ENCODE peak calls at places on chromosomes 16 and 17, in six cellular contexts. H is PC-3, B is neural progenitor cell, K is GM23338, X is MM.1S, V is PC-9. G is an unnamed sample.
A peak's percentile ranks its signal among the peaks of the same experiment; 100 is the strongest.

GRCh38 chr16:4323845-4324478 is 8.1 kb downstream of the GLIS2 start:
- DNase-seq in H (no peak), B (peak; percentile 74), K (peak; percentile 87), X (no peak), V (no peak), G (peak; percentile 70)

GRCh38 chr17:83053021-83053778 is 26.2 kb upstream of the METRNL start:
- DNase-seq in H (no peak), B (peak; percentile 24), K (no peak), X (no peak), V (no peak), G (peak; percentile 56)

GRCh38 chr16:52569296-52569695 is 22.4 kb upstream of the TOX3 start:
- DNase-seq in H (no peak), B (no peak), K (no peak), X (no peak), V (no peak), G (no peak)

GRCh38 chr17:49210158-49211029 is at the start of the genes ABI3 and GNGT2:
- DNase-seq in H (no peak), B (no peak), K (peak; percentile 59), X (no peak), V (no peak), G (no peak)

GRCh38 chr17:9023389-9024210 is 2.3 kb downstream of the NTN1 start:
- DNase-seq in H (no peak), B (peak; percentile 31), K (peak; percentile 51), X (no peak), V (no peak), G (peak; percentile 13)

GRCh38 chr17:71632328-71632727 is 488.5 kb upstream of the SOX9 start:
- DNase-seq in H (peak; percentile 94), B (no peak), K (no peak), X (no peak), V (peak; percentile 34), G (peak; percentile 58)

GRCh38 chr16:1014221-1014620 is 32.7 kb downstream of the SOX8 start:
- DNase-seq in H (no peak), B (no peak), K (no peak), X (no peak), V (no peak), G (no peak)

GRCh38 chr17:28896884-28897768 is at the start of gene FLOT2:
- DNase-seq in H (peak; percentile 21), B (peak; percentile 90), K (peak; percentile 88), X (peak; percentile 59), V (peak; percentile 58), G (peak; percentile 76)

GRCh38 chr16:17070882-17071592 is 399.7 kb downstream of the XYLT1 start:
- DNase-seq in H (no peak), B (peak; percentile 57), K (peak; percentile 79), X (peak; percentile 93), V (no peak), G (peak; percentile 33)

GRCh38 chr17:10125761-10126553 is 72.4 kb downstream of the GAS7 start:
- DNase-seq in H (no peak), B (peak; percentile 36), K (no peak), X (no peak), V (no peak), G (peak; percentile 54)

GRCh38 chr16:24930440-24930839 is 84.7 kb downstream of the SLC5A11 start:
- DNase-seq in H (no peak), B (no peak), K (no peak), X (no peak), V (no peak), G (no peak)

GRCh38 chr17:47732399-47733046 is 513 bp upstream of the TBX21 start:
- DNase-seq in H (no peak), B (no peak), K (peak; percentile 23), X (no peak), V (no peak), G (no peak)

GRCh38 chr17:40060887-40061480 is 1.8 kb upstream of the THRA start:
- DNase-seq in H (no peak), B (no peak), K (no peak), X (no peak), V (no peak), G (no peak)

GRCh38 chr16:23027386-23027785 is 121.9 kb downstream of the USP31 start:
- DNase-seq in H (no peak), B (no peak), K (no peak), X (no peak), V (no peak), G (no peak)

GRCh38 chr17:66858182-66859083 is 23.5 kb downstream of the CACNG5 start:
- DNase-seq in H (no peak), B (no peak), K (no peak), X (no peak), V (no peak), G (no peak)

GRCh38 chr17:15266325-15266950 is 1.3 kb upstream of the PMP22 start:
- DNase-seq in H (no peak), B (no peak), K (no peak), X (no peak), V (no peak), G (no peak)

GRCh38 chr16:57186630-57187507 is 740 bp downstream of the RSPRY1 start:
- DNase-seq in H (peak; percentile 16), B (peak; percentile 50), K (peak; percentile 39), X (peak; percentile 14), V (peak; percentile 18), G (peak; percentile 74)

GRCh38 chr17:65009848-65010247 is 46.7 kb downstream of the GNA13 start:
- DNase-seq in H (no peak), B (no peak), K (no peak), X (no peak), V (no peak), G (no peak)

GRCh38 chr17:65013613-65014391 is 42.7 kb downstream of the GNA13 start:
- DNase-seq in H (peak; percentile 85), B (no peak), K (no peak), X (no peak), V (peak; percentile 43), G (peak; percentile 94)

GRCh38 chr17:65011047-65011446 is 45.5 kb downstream of the GNA13 start:
- DNase-seq in H (no peak), B (no peak), K (no peak), X (no peak), V (no peak), G (no peak)

GRCh38 chr17:65005858-65006257 is 50.7 kb downstream of the GNA13 start:
- DNase-seq in H (no peak), B (no peak), K (no peak), X (no peak), V (no peak), G (no peak)

DNA sequence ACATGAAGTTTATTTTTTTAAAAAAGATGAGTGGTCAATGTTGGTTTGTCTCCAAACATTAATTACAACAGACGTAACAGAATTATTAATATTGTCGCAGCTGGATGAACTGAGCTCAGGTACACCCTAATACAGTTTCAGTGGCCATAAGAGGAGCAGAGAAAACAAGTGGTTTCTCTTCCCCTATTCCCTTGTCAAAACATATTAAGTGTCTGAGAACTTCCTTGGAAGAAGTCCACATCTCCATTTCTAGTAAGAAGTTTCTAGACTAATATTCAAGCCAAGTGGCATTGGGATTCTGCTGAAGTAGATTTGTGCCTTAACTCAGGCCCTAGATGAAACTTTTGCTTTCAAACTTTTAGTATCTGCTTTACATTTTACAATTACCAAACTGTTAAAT is 47.7 kb downstream of the GNA13 start:
- DNase-seq in H (no peak), B (no peak), K (no peak), X (no peak), V (no peak), G (no peak)
- H3F3A ChIP-seq in H (no peaks in the 10 kb centered on the region), B (no peaks in the 10 kb centered on the region), K (no peaks in the 10 kb centered on the region), X (no peaks in the 10 kb centered on the region), V (peaks cover 13% of the 10 kb centered on the region), G (peaks cover 13% of the 10 kb centered on the region)

GRCh38 chr16:85751665-85752501 is 987 bp upstream of the C16orf74 start:
- DNase-seq in H (peak; percentile 68), B (no peak), K (no peak), X (no peak), V (peak; percentile 54), G (peak; percentile 24)

GRCh38 chr16:85750827-85751641 is at the start of gene C16orf74:
- DNase-seq in H (peak; percentile 71), B (peak; percentile 82), K (peak; percentile 69), X (peak; percentile 14), V (peak; percentile 73), G (peak; percentile 83)

GRCh38 chr16:85749686-85750020 is 1.2 kb downstream of the C16orf74 start:
- DNase-seq in H (no peak), B (no peak), K (no peak), X (no peak), V (no peak), G (no peak)

GRCh38 chr16:85752511-85753420 is 1.9 kb upstream of the C16orf74 start:
- DNase-seq in H (peak; percentile 58), B (peak; percentile 78), K (peak; percentile 71), X (no peak), V (no peak), G (no peak)

DNA sequence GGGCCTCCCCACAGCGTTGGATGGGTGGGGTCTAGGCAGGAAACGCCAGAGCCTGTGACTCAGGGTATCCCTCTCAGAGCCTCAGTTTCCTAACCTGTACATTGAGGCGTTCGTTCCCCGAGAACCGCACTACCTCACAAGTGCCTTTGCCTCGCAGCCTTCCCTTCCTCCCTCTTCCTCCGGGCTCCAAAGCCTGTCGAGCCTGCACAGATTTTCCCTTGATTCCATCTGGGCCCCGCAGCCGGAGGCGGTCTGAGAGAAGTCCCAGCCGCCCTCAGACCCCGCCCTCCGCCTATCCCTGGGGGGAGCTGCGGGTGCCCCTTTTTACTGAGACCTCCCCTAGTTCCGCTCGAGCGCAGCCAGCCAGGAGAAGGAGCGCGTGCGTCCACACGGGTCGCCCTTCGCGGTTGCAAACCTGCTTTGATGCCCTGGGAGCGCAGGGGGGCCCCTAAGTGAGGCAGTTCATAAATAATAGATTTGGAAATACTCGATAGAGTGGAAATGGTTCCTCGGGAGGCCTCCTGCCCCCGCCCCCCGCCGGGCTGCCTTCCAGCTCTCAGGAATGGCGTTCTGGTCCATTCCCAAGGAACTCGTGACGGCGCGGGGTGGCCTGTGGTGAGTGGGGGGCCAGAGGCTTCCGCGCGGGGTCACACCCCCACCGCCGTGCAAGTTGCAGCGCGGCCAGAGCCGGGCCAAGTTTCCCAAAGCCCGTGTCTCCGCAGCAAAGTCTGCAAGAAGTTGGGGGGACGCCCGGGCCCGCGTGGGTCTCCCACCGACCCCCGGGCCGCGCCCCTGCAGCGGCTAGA is 672 bp downstream of the C16orf74 start:
- DNase-seq in H (peak; percentile 54), B (peak; percentile 59), K (peak; percentile 69), X (no peak), V (peak; percentile 50), G (peak; percentile 52)
- TF ChIP-seq EZH2 in H (no peak), B (peak; percentile 74), K (no peak), X (no peak), V (no peak), G (no peak)

GRCh38 chr17:50258647-50259483 is 15.4 kb upstream of the TMEM92 start:
- DNase-seq in H (no peak), B (no peak), K (no peak), X (no peak), V (no peak), G (peak; percentile 92)

GRCh38 chr17:50255766-50256480 is 18.3 kb upstream of the TMEM92 start:
- DNase-seq in H (no peak), B (no peak), K (no peak), X (no peak), V (no peak), G (no peak)

GRCh38 chr17:50259484-50260324 is 14.6 kb upstream of the TMEM92 start:
- DNase-seq in H (no peak), B (no peak), K (no peak), X (no peak), V (no peak), G (peak; percentile 55)

GRCh38 chr17:50256826-50257573 is 17.3 kb upstream of the TMEM92 start:
- DNase-seq in H (no peak), B (no peak), K (no peak), X (no peak), V (no peak), G (no peak)

GRCh38 chr17:50257574-50258224 is 16.6 kb upstream of the TMEM92 start:
- DNase-seq in H (no peak), B (no peak), K (no peak), X (no peak), V (no peak), G (no peak)
- H2AFZ ChIP-seq in H (no peak overlapping the region), B (peak overlapping the region; percentile 76), K (no peak overlapping the region), X (no peak overlapping the region), V (no peak overlapping the region), G (no peak overlapping the region)

GRCh38 chr17:17938388-17939107 is 33.7 kb downstream of the TOM1L2 start:
- DNase-seq in H (no peak), B (no peak), K (no peak), X (peak; percentile 65), V (no peak), G (no peak)
- H3F3A ChIP-seq in H (peaks cover 5% of the 10 kb centered on the region), B (no peaks in the 10 kb centered on the region), K (no peaks in the 10 kb centered on the region), X (peaks cover 9% of the 10 kb centered on the region), V (peaks cover 30% of the 10 kb centered on the region), G (peaks cover 61% of the 10 kb centered on the region)